ENCODE peak calls at places on chromosomes 7 and 10, in four cellular contexts. One of them, this sample, is unnamed.

GRCh38 chr7:143518941-143519340 is 41.3 kb downstream of the TAS2R41 start:
- DNase-seq in A549: no peak
- DNase-seq in right cardiac atrium: no peak
- DNase-seq in CD8-positive, alpha-beta T cell: no peak
- DNase-seq in this sample: no peak

GRCh38 chr10:17980796-17981195 is 29.1 kb downstream of the SLC39A12 start:
- DNase-seq in A549: no peak
- DNase-seq in right cardiac atrium: no peak
- DNase-seq in CD8-positive, alpha-beta T cell: no peak
- DNase-seq in this sample: no peak

GRCh38 chr10:17228081-17229015 is at the start of gene VIM:
- DNase-seq in A549: peak; percentile 87
- DNase-seq in right cardiac atrium: peak; percentile 95
- DNase-seq in CD8-positive, alpha-beta T cell: peak; percentile 91
- DNase-seq in this sample: peak; percentile 79

GRCh38 chr7:101173752-101174244 is 6.3 kb downstream of the NAT16 start:
- DNase-seq in A549: peak; percentile 59
- DNase-seq in right cardiac atrium: no peak
- DNase-seq in CD8-positive, alpha-beta T cell: peak; percentile 63
- DNase-seq in this sample: peak; percentile 60

GRCh38 chr10:30970760-30971460 is 60.8 kb downstream of the ZNF438 start:
- DNase-seq in A549: no peak
- DNase-seq in right cardiac atrium: peak; percentile 63
- DNase-seq in CD8-positive, alpha-beta T cell: no peak
- DNase-seq in this sample: no peak

GRCh38 chr7:151201751-151202150 is 8.5 kb downstream of the H2BK1 start:
- DNase-seq in A549: no peak
- DNase-seq in right cardiac atrium: no peak
- DNase-seq in CD8-positive, alpha-beta T cell: no peak
- DNase-seq in this sample: no peak

GRCh38 chr7:68980011-68980410 is 618.3 kb upstream of the AUTS2 start:
- DNase-seq in A549: no peak
- DNase-seq in right cardiac atrium: no peak
- DNase-seq in CD8-positive, alpha-beta T cell: no peak
- DNase-seq in this sample: no peak

GRCh38 chr7:43891069-43891955 is 15.1 kb downstream of the URGCP start:
- DNase-seq in A549: no peak
- DNase-seq in right cardiac atrium: no peak
- DNase-seq in CD8-positive, alpha-beta T cell: no peak
- DNase-seq in this sample: no peak

GRCh38 chr7:46230298-46231295 is 309.5 kb upstream of the IGFBP3 start:
- DNase-seq in A549: no peak
- DNase-seq in right cardiac atrium: no peak
- DNase-seq in CD8-positive, alpha-beta T cell: no peak
- DNase-seq in this sample: no peak

GRCh38 chr10:110612073-110612472 is 32.1 kb upstream of the RBM20 start:
- DNase-seq in A549: no peak
- DNase-seq in right cardiac atrium: no peak
- DNase-seq in CD8-positive, alpha-beta T cell: no peak
- DNase-seq in this sample: no peak

GRCh38 chr10:110615057-110615630 is 29.0 kb upstream of the RBM20 start:
- DNase-seq in A549: no peak
- DNase-seq in right cardiac atrium: no peak
- DNase-seq in CD8-positive, alpha-beta T cell: no peak
- DNase-seq in this sample: no peak

GRCh38 chr10:110613341-110613995 is 30.7 kb upstream of the RBM20 start:
- DNase-seq in A549: no peak
- DNase-seq in right cardiac atrium: no peak
- DNase-seq in CD8-positive, alpha-beta T cell: no peak
- DNase-seq in this sample: no peak

GRCh38 chr10:110612629-110613028 is 31.5 kb upstream of the RBM20 start:
- DNase-seq in A549: no peak
- DNase-seq in right cardiac atrium: no peak
- DNase-seq in CD8-positive, alpha-beta T cell: no peak
- DNase-seq in this sample: no peak

DNA sequence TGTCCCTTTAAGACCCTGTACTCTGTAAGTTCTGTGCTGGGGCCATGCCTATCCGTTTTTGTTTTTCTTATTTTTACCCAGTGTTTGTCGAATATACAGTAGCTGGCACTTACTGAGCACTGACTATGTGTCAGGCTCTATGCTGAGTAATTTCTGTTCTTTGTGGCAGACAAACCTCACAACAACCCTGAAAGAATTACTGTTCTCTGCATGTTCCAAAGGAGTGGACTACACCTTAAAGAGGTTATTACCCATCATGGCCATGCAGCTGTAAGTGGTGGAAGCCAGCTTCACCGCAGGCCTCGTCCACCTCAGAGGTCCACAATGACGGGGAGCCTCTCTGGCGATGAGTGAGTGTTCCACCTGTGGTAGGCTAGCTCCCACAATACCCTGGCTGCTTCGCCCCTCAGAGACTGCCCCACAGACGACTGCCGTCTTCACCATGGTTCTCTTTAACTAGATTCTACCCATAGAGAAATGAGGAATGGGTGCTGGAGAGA is 30.1 kb upstream of the RBM20 start:
- DNase-seq in A549: no peak
- DNase-seq in right cardiac atrium: no peak
- DNase-seq in CD8-positive, alpha-beta T cell: no peak
- DNase-seq in this sample: no peak
- H3K4me3 ChIP-seq in A549: no peak overlapping the region
- H3K4me3 ChIP-seq in right cardiac atrium: no peak overlapping the region
- H3K4me3 ChIP-seq in CD8-positive, alpha-beta T cell: no peak overlapping the region
- H3K4me3 ChIP-seq in this sample: no peak overlapping the region

DNA sequence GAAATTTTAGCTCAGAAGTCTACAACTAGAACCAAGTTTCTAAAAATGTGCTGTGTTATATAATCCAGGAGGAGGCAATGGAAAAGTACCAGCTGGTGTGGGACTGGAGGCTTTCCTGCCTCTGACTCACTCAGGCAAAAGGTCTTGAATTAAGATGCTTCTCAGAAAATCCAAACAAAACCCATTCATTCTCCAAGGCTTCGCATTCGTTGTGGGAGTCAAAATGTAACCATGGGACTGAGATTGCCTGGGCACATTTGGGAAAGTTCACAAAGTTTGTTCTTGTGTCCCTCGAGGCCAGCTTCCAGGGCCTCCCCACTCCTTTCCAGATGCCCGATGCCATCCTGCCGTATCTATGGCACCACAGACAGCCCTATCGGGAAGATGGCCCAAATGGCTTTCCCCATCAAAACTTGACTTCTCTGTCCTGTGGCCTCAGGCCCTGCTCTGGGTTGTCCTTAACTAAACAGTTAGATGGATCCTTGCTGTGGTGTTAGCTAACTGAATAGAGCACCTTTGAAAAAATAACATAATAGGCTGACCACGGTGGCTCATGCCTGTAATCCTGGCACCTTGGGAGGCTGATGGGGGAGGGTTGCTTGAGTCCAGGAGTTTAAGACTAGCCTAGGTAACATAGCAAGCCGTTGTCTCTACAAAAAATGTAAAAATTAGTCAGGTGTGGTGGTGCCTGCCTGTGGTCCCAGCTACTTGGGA is 180.5 kb downstream of the PFKFB3 start:
- DNase-seq in A549: no peak
- DNase-seq in right cardiac atrium: no peak
- DNase-seq in CD8-positive, alpha-beta T cell: no peak
- DNase-seq in this sample: no peak
- H3K9me3 ChIP-seq in A549: peaks cover 35% of the 10 kb centered on the region
- H3K9me3 ChIP-seq in right cardiac atrium: no peaks in the 10 kb centered on the region
- H3K9me3 ChIP-seq in CD8-positive, alpha-beta T cell: no peaks in the 10 kb centered on the region
- H3K9me3 ChIP-seq in this sample: no peaks in the 10 kb centered on the region

DNA sequence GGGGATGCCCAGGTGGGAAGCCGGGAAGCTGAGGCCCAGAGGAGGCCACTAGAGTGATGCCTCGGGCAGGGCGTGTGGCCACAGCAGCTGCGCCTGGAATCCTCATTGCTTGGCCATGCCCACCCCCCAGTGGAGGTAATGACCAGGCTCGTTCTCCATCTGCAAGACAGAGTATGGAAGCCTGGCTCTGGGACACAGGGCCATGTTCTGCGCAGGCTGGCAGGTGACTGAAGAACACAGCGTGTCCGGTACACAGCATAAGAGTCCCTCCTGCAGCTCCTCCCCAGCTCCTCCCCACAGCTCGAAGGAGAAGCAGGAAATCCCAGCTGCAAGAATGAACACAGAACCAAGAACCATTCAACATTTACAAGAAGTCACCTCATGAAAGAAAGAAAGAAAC is 64.8 kb downstream of the SMURF1 start:
- DNase-seq in A549: no peak
- DNase-seq in right cardiac atrium: peak; percentile 52
- DNase-seq in CD8-positive, alpha-beta T cell: no peak
- DNase-seq in this sample: no peak
- H3K27ac ChIP-seq in A549: no peak overlapping the region
- H3K27ac ChIP-seq in right cardiac atrium: no peak overlapping the region
- H3K27ac ChIP-seq in CD8-positive, alpha-beta T cell: no peak overlapping the region
- H3K27ac ChIP-seq in this sample: no peak overlapping the region

GRCh38 chr7:23346316-23346715 is 47.2 kb downstream of the MALSU1 start:
- DNase-seq in A549: no peak
- DNase-seq in right cardiac atrium: no peak
- DNase-seq in CD8-positive, alpha-beta T cell: no peak
- DNase-seq in this sample: no peak
- H3K4me3 ChIP-seq in A549: no peak overlapping the region
- H3K4me3 ChIP-seq in right cardiac atrium: no peak overlapping the region
- H3K4me3 ChIP-seq in CD8-positive, alpha-beta T cell: peak overlapping the region; percentile 46
- H3K4me3 ChIP-seq in this sample: peak overlapping the region; percentile 35

DNA sequence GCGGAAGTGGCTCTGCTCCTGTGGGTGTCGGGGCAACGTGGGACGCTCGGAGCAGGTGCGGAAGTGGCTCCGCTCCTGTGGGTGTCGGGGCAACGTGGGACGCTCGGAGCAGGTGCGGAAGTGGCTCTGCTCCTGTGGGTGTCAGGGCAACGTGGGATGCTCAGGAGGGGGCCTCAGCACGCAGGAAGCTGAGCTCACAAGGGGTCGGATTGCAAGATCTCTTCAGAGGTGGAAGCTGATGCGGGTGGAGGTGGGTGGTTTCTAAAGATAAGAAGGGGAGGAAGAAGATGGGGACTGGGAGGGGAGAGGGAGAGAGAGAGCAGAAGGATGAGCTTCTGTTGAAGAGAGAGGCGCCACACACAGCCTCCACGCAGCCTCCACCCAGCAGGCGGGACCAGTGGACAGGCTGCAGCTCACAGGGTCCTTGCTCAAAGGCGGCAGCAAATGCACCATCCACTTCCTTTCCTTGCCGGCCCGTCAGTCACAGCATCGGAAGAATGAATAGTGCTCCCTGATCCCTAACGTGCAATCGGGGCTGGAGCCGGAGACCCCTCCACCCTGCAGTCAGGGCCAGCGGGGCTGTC is 78.7 kb downstream of the PTPRN2 start:
- DNase-seq in A549: no peak
- DNase-seq in right cardiac atrium: no peak
- DNase-seq in CD8-positive, alpha-beta T cell: no peak
- DNase-seq in this sample: no peak
- H3K9me3 ChIP-seq in A549: peaks cover 58% of the 10 kb centered on the region
- H3K9me3 ChIP-seq in right cardiac atrium: peaks cover 5% of the 10 kb centered on the region
- H3K9me3 ChIP-seq in CD8-positive, alpha-beta T cell: no peaks in the 10 kb centered on the region
- H3K9me3 ChIP-seq in this sample: peaks cover 6% of the 10 kb centered on the region

This sample was measured in CD8-positive, alpha-beta memory T cell.